ENCODE peak calls at places on chromosomes 16 and 17, in seven cellular contexts. U, J, X, Y, C, H and Q are unnamed samples.

GRCh38 chr17:64641499-64641898 is 20.6 kb downstream of the SMURF2 start:
- DNase-seq in U (no peak), J (peak; percentile 85), X (peak; percentile 41), Y (peak; percentile 78), C (no peak), H (peak; percentile 54), Q (peak; percentile 95)

GRCh38 chr17:49210158-49211029 is at the start of the genes ABI3 and GNGT2:
- DNase-seq in U (no peak), J (peak; percentile 26), X (no peak), Y (no peak), C (peak; percentile 87), H (no peak), Q (no peak)

GRCh38 chr17:76541739-76542450 is 2.1 kb downstream of the PRCD start:
- DNase-seq in U (no peak), J (no peak), X (no peak), Y (no peak), C (no peak), H (no peak), Q (no peak)

GRCh38 chr17:59804910-59805381 is 87.8 kb downstream of the TUBD1 start:
- DNase-seq in U (no peak), J (no peak), X (no peak), Y (no peak), C (no peak), H (no peak), Q (no peak)

GRCh38 chr16:65376601-65377000 is 254.7 kb upstream of the CDH11 start:
- DNase-seq in U (no peak), J (no peak), X (no peak), Y (no peak), C (no peak), H (no peak), Q (peak; percentile 37)

GRCh38 chr17:45869676-45870341 is 24.5 kb upstream of the MAPT start:
- DNase-seq in U (no peak), J (peak; percentile 20), X (no peak), Y (no peak), C (no peak), H (no peak), Q (no peak)

GRCh38 chr17:79981090-79981489 is 54.6 kb downstream of the TBC1D16 start:
- DNase-seq in U (peak; percentile 52), J (no peak), X (no peak), Y (no peak), C (no peak), H (no peak), Q (no peak)

GRCh38 chr17:78484300-78485159 is 92.7 kb downstream of the DNAH17 start:
- DNase-seq in U (no peak), J (peak; percentile 6), X (peak; percentile 93), Y (no peak), C (peak; percentile 86), H (no peak), Q (peak; percentile 39)

GRCh38 chr17:49388692-49389513 is 25.8 kb downstream of the PHB1 start:
- DNase-seq in U (no peak), J (no peak), X (no peak), Y (no peak), C (no peak), H (no peak), Q (no peak)

GRCh38 chr17:67555855-67556254 is 161.9 kb upstream of the NOL11 start:
- DNase-seq in U (no peak), J (no peak), X (no peak), Y (no peak), C (no peak), H (no peak), Q (no peak)

GRCh38 chr16:89473791-89474414 is 16.5 kb downstream of the ANKRD11 start:
- DNase-seq in U (peak; percentile 71), J (peak; percentile 34), X (no peak), Y (no peak), C (no peak), H (no peak), Q (peak; percentile 66)

GRCh38 chr17:78618264-78619066 is 41.3 kb upstream of the DNAH17 start:
- DNase-seq in U (no peak), J (no peak), X (no peak), Y (no peak), C (no peak), H (no peak), Q (no peak)

GRCh38 chr17:11144358-11145233 is 96.4 kb upstream of the SHISA6 start:
- DNase-seq in U (no peak), J (no peak), X (peak; percentile 28), Y (no peak), C (no peak), H (no peak), Q (no peak)

GRCh38 chr17:49989518-49989880 is 5.5 kb downstream of the DLX3 start:
- DNase-seq in U (no peak), J (no peak), X (no peak), Y (no peak), C (no peak), H (no peak), Q (no peak)

DNA sequence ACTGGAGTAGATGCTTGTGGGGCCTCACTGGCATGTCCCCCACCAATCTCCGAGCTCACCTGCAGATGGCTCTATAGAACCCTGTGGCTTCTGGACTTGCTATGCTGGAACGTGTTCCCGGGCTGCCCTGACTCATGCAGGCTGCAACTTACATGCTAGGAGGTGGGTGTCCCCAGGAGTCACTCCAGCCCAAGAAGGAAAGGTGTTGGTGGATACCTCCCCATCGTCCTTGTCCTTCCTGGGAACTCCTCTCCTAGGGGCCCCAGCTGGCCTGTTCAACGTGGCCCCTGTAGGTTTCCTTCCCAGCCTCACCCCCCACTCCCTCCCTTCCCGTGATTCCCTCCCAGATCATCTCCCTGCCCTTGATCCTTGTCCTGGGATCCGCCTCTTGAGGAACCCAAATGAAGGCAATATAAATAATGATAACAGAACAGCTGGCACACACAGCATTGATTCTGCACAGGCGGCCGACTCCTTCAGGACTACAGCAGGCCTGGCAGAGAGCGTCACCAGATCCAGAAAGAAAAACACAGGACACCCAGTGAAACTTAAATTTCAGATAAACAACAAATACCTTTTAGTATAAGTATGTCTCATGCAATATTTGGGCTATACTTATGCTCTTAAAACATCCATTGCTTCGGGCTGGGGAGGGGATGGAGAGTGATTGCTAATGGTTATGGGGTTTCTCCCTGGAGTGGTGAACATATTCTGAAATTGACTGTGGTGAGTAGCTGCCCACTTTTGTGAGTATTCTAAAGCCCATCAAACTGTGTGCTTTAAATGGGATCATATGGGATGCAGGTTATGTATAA is 221.1 kb upstream of the GSE1 start:
- DNase-seq in U (no peak), J (no peak), X (no peak), Y (no peak), C (no peak), H (no peak), Q (no peak)
- TF ChIP-seq CTCF in U (no peak), J (no peak), X (no peak), Y (no peak), C (no peak), H (no peak), Q (no peak)

GRCh38 chr16:76162046-76162445 is 115.2 kb upstream of the CNTNAP4 start:
- DNase-seq in U (no peak), J (no peak), X (no peak), Y (no peak), C (no peak), H (no peak), Q (no peak)

DNA sequence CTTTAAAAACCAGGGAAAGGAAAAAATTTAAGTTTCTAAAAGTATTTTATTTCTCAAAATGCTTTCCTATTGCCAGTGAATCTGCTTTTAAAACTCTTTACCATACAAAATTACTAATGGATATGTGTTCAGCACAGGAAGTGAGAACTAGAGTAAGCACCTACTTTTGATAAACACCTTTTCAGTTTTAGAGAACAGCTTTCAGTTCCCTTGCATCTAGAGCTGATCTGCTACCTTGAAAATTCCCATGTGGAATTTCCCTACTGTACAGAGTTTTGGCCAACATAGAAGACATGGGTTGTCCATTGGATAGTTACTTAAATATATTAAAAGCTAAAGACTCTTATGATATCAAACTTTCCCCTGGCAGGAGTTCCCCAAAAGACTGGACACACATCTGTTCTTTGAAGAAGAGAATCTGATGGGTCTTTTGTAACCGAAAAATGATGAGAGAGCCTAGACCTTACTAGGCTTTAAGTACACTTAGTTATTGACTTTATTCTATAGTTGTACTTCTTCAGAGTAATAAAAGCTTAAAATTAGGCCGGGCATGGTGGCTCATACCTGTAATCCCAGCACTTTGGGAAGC is 112.1 kb upstream of the CNTNAP4 start:
- DNase-seq in U (no peak), J (no peak), X (no peak), Y (no peak), C (no peak), H (no peak), Q (no peak)
- TF ChIP-seq CTCF in U (no peak), J (no peak), X (no peak), Y (no peak), C (no peak), H (no peak), Q (no peak)

GRCh38 chr17:298791-299450 is 53.7 kb downstream of the RPH3AL start:
- DNase-seq in U (no peak), J (peak; percentile 36), X (no peak), Y (no peak), C (no peak), H (no peak), Q (no peak)
- TF ChIP-seq CTCF in U (no peak), J (no peak), X (no peak), Y (no peak), C (no peak), H (no peak), Q (no peak)

DNA sequence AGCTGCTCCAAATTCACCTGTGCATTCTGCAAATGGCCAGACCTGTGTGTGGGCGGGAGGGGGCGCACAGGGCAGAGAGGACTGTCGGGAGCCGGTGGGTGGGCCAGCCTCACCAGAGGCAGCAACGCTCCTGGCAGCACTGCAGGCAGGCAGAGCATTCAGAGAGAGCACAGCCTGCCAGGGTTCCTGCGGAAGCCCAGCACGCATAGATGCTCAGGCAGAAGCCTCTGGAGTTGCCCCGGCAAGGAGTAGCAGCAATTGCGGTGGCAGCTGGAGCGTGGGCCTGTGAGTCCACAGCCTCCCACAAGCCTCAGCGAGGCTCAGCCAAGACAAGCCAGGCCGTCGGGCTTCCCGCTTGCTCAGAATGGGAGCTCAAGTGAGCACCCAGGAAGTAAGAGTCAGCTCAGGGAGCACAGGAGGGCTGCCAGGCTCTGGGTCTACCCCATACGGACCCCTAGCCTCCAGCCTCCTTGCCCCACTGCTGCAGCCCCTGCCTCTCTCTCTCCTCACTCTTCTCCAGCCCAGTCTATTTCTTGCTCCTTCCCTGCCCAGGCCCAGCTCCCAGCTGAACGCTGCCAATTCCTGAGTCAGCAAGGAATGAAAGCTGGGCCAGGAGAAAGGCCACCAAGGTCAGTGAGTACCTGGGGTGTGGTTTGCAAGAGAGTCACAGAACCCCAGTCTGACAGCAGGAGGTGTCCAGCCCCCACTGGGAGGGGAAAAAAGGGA is 9.6 kb downstream of the EMC6 start:
- DNase-seq in U (no peak), J (no peak), X (no peak), Y (no peak), C (no peak), H (no peak), Q (no peak)
- TF ChIP-seq CTCF in U (no peak), J (no peak), X (no peak), Y (no peak), C (no peak), H (no peak), Q (no peak)

GRCh38 chr17:70017112-70017511 is 57.9 kb upstream of the KCNJ16 start:
- DNase-seq in U (no peak), J (no peak), X (no peak), Y (no peak), C (no peak), H (no peak), Q (no peak)

GRCh38 chr17:70011750-70012149 is 63.3 kb upstream of the KCNJ16 start:
- DNase-seq in U (no peak), J (no peak), X (no peak), Y (no peak), C (no peak), H (no peak), Q (no peak)

GRCh38 chr17:70017941-70018340 is 57.1 kb upstream of the KCNJ16 start:
- DNase-seq in U (no peak), J (no peak), X (no peak), Y (no peak), C (no peak), H (no peak), Q (no peak)

GRCh38 chr17:70013911-70014310 is 61.1 kb upstream of the KCNJ16 start:
- DNase-seq in U (no peak), J (no peak), X (no peak), Y (no peak), C (no peak), H (no peak), Q (no peak)
- TF ChIP-seq CTCF in U (no peak), J (no peak), X (no peak), Y (no peak), C (no peak), H (no peak), Q (no peak)